ENCODE peak calls at places on chromosome 9, in ten cellular contexts. One of them, this sample, is unnamed.

GRCh38 chr9:98374385-98375051 is 119.1 kb upstream of the TBC1D2 start:
- DNase-seq in fibroblast of pulmonary artery: peak
- DNase-seq in Right ventricle myocardium superior: no peak
- DNase-seq in stimulated activated CD4-positive, alpha-beta T cell treated with anti-CD3 and anti-CD28 coated beads, Interleukin-4, amount 100 ng/mL, for 48 hours: no peak
- DNase-seq in NCI-H1417: no peak
- DNase-seq in left cardiac atrium: no peak
- DNase-seq in DMS 273 treated with DMSO at 0.1 percent for 48 hours: no peak
- DNase-seq in foreskin fibroblast: peak
- DNase-seq in left ventricle myocardium superior: no peak
- DNase-seq in mucosa of gallbladder: peak
- DNase-seq in this sample: no peak

GRCh38 chr9:95511952-95512750 is 4.6 kb downstream of the PTCH1 start:
- DNase-seq in fibroblast of pulmonary artery: peak
- DNase-seq in Right ventricle myocardium superior: no peak
- DNase-seq in stimulated activated CD4-positive, alpha-beta T cell treated with anti-CD3 and anti-CD28 coated beads, Interleukin-4, amount 100 ng/mL, for 48 hours: no peak
- DNase-seq in NCI-H1417: peak
- DNase-seq in left cardiac atrium: peak
- DNase-seq in DMS 273 treated with DMSO at 0.1 percent for 48 hours: no peak
- DNase-seq in foreskin fibroblast: peak
- DNase-seq in left ventricle myocardium superior: peak
- DNase-seq in mucosa of gallbladder: no peak
- DNase-seq in this sample: no peak

GRCh38 chr9:124797343-124798103 is 20.6 kb downstream of the OLFML2A start:
- DNase-seq in fibroblast of pulmonary artery: peak
- DNase-seq in Right ventricle myocardium superior: no peak
- DNase-seq in stimulated activated CD4-positive, alpha-beta T cell treated with anti-CD3 and anti-CD28 coated beads, Interleukin-4, amount 100 ng/mL, for 48 hours: no peak
- DNase-seq in NCI-H1417: no peak
- DNase-seq in left cardiac atrium: no peak
- DNase-seq in DMS 273 treated with DMSO at 0.1 percent for 48 hours: no peak
- DNase-seq in foreskin fibroblast: no peak
- DNase-seq in left ventricle myocardium superior: no peak
- DNase-seq in mucosa of gallbladder: no peak
- DNase-seq in this sample: no peak

GRCh38 chr9:92534199-92535159 is 1.3 kb downstream of the ECM2 start:
- DNase-seq in fibroblast of pulmonary artery: no peak
- DNase-seq in Right ventricle myocardium superior: no peak
- DNase-seq in stimulated activated CD4-positive, alpha-beta T cell treated with anti-CD3 and anti-CD28 coated beads, Interleukin-4, amount 100 ng/mL, for 48 hours: no peak
- DNase-seq in NCI-H1417: no peak
- DNase-seq in left cardiac atrium: no peak
- DNase-seq in DMS 273 treated with DMSO at 0.1 percent for 48 hours: no peak
- DNase-seq in foreskin fibroblast: no peak
- DNase-seq in left ventricle myocardium superior: no peak
- DNase-seq in mucosa of gallbladder: no peak
- DNase-seq in this sample: no peak

GRCh38 chr9:35618854-35619799 is 914 bp upstream of the CD72 start:
- DNase-seq in fibroblast of pulmonary artery: no peak
- DNase-seq in Right ventricle myocardium superior: no peak
- DNase-seq in stimulated activated CD4-positive, alpha-beta T cell treated with anti-CD3 and anti-CD28 coated beads, Interleukin-4, amount 100 ng/mL, for 48 hours: peak
- DNase-seq in NCI-H1417: no peak
- DNase-seq in left cardiac atrium: no peak
- DNase-seq in DMS 273 treated with DMSO at 0.1 percent for 48 hours: no peak
- DNase-seq in foreskin fibroblast: no peak
- DNase-seq in left ventricle myocardium superior: peak
- DNase-seq in mucosa of gallbladder: peak
- DNase-seq in this sample: no peak

GRCh38 chr9:114016629-114017423 is 61.3 kb downstream of the AMBP start:
- DNase-seq in fibroblast of pulmonary artery: no peak
- DNase-seq in Right ventricle myocardium superior: no peak
- DNase-seq in stimulated activated CD4-positive, alpha-beta T cell treated with anti-CD3 and anti-CD28 coated beads, Interleukin-4, amount 100 ng/mL, for 48 hours: no peak
- DNase-seq in NCI-H1417: no peak
- DNase-seq in left cardiac atrium: no peak
- DNase-seq in DMS 273 treated with DMSO at 0.1 percent for 48 hours: no peak
- DNase-seq in foreskin fibroblast: no peak
- DNase-seq in left ventricle myocardium superior: no peak
- DNase-seq in mucosa of gallbladder: peak
- DNase-seq in this sample: no peak

GRCh38 chr9:115952667-115953316 is 200.8 kb upstream of the PAPPA start:
- DNase-seq in fibroblast of pulmonary artery: peak
- DNase-seq in Right ventricle myocardium superior: no peak
- DNase-seq in stimulated activated CD4-positive, alpha-beta T cell treated with anti-CD3 and anti-CD28 coated beads, Interleukin-4, amount 100 ng/mL, for 48 hours: no peak
- DNase-seq in NCI-H1417: no peak
- DNase-seq in left cardiac atrium: no peak
- DNase-seq in DMS 273 treated with DMSO at 0.1 percent for 48 hours: no peak
- DNase-seq in foreskin fibroblast: peak
- DNase-seq in left ventricle myocardium superior: no peak
- DNase-seq in mucosa of gallbladder: no peak
- DNase-seq in this sample: no peak

GRCh38 chr9:127778280-127779135 is at the start of gene SH2D3C:
- DNase-seq in fibroblast of pulmonary artery: no peak
- DNase-seq in Right ventricle myocardium superior: peak
- DNase-seq in stimulated activated CD4-positive, alpha-beta T cell treated with anti-CD3 and anti-CD28 coated beads, Interleukin-4, amount 100 ng/mL, for 48 hours: no peak
- DNase-seq in NCI-H1417: no peak
- DNase-seq in left cardiac atrium: no peak
- DNase-seq in DMS 273 treated with DMSO at 0.1 percent for 48 hours: no peak
- DNase-seq in foreskin fibroblast: no peak
- DNase-seq in left ventricle myocardium superior: peak
- DNase-seq in mucosa of gallbladder: no peak
- DNase-seq in this sample: no peak

GRCh38 chr9:69919461-69920061 is 98.9 kb downstream of the CFAP95 start:
- DNase-seq in fibroblast of pulmonary artery: peak
- DNase-seq in Right ventricle myocardium superior: no peak
- DNase-seq in stimulated activated CD4-positive, alpha-beta T cell treated with anti-CD3 and anti-CD28 coated beads, Interleukin-4, amount 100 ng/mL, for 48 hours: no peak
- DNase-seq in NCI-H1417: peak
- DNase-seq in left cardiac atrium: no peak
- DNase-seq in DMS 273 treated with DMSO at 0.1 percent for 48 hours: peak
- DNase-seq in foreskin fibroblast: no peak
- DNase-seq in left ventricle myocardium superior: no peak
- DNase-seq in mucosa of gallbladder: no peak
- DNase-seq in this sample: peak

GRCh38 chr9:120886490-120886967 is 9.5 kb upstream of the PHF19 start:
- DNase-seq in fibroblast of pulmonary artery: no peak
- DNase-seq in Right ventricle myocardium superior: peak
- DNase-seq in stimulated activated CD4-positive, alpha-beta T cell treated with anti-CD3 and anti-CD28 coated beads, Interleukin-4, amount 100 ng/mL, for 48 hours: no peak
- DNase-seq in NCI-H1417: no peak
- DNase-seq in left cardiac atrium: no peak
- DNase-seq in DMS 273 treated with DMSO at 0.1 percent for 48 hours: no peak
- DNase-seq in foreskin fibroblast: peak
- DNase-seq in left ventricle myocardium superior: peak
- DNase-seq in mucosa of gallbladder: no peak
- DNase-seq in this sample: no peak

GRCh38 chr9:4530375-4530774 is 40.1 kb downstream of the SLC1A1 start:
- DNase-seq in fibroblast of pulmonary artery: peak
- DNase-seq in Right ventricle myocardium superior: no peak
- DNase-seq in stimulated activated CD4-positive, alpha-beta T cell treated with anti-CD3 and anti-CD28 coated beads, Interleukin-4, amount 100 ng/mL, for 48 hours: no peak
- DNase-seq in NCI-H1417: peak
- DNase-seq in left cardiac atrium: no peak
- DNase-seq in DMS 273 treated with DMSO at 0.1 percent for 48 hours: no peak
- DNase-seq in foreskin fibroblast: no peak
- DNase-seq in left ventricle myocardium superior: no peak
- DNase-seq in mucosa of gallbladder: no peak
- DNase-seq in this sample: no peak

GRCh38 chr9:112761912-112762651 is 11.5 kb downstream of the SNX30 start:
- DNase-seq in fibroblast of pulmonary artery: no peak
- DNase-seq in Right ventricle myocardium superior: no peak
- DNase-seq in stimulated activated CD4-positive, alpha-beta T cell treated with anti-CD3 and anti-CD28 coated beads, Interleukin-4, amount 100 ng/mL, for 48 hours: no peak
- DNase-seq in NCI-H1417: no peak
- DNase-seq in left cardiac atrium: no peak
- DNase-seq in DMS 273 treated with DMSO at 0.1 percent for 48 hours: no peak
- DNase-seq in foreskin fibroblast: peak
- DNase-seq in left ventricle myocardium superior: no peak
- DNase-seq in mucosa of gallbladder: no peak
- DNase-seq in this sample: no peak

GRCh38 chr9:27499481-27499880 is 24.6 kb upstream of the IFNK start:
- DNase-seq in fibroblast of pulmonary artery: peak
- DNase-seq in Right ventricle myocardium superior: no peak
- DNase-seq in stimulated activated CD4-positive, alpha-beta T cell treated with anti-CD3 and anti-CD28 coated beads, Interleukin-4, amount 100 ng/mL, for 48 hours: no peak
- DNase-seq in NCI-H1417: no peak
- DNase-seq in left cardiac atrium: no peak
- DNase-seq in DMS 273 treated with DMSO at 0.1 percent for 48 hours: no peak
- DNase-seq in foreskin fibroblast: no peak
- DNase-seq in left ventricle myocardium superior: no peak
- DNase-seq in mucosa of gallbladder: no peak
- DNase-seq in this sample: no peak

GRCh38 chr9:14207352-14207995 is 106.5 kb downstream of the NFIB start:
- DNase-seq in fibroblast of pulmonary artery: no peak
- DNase-seq in Right ventricle myocardium superior: no peak
- DNase-seq in stimulated activated CD4-positive, alpha-beta T cell treated with anti-CD3 and anti-CD28 coated beads, Interleukin-4, amount 100 ng/mL, for 48 hours: no peak
- DNase-seq in NCI-H1417: no peak
- DNase-seq in left cardiac atrium: no peak
- DNase-seq in DMS 273 treated with DMSO at 0.1 percent for 48 hours: no peak
- DNase-seq in foreskin fibroblast: no peak
- DNase-seq in left ventricle myocardium superior: peak
- DNase-seq in mucosa of gallbladder: no peak
- DNase-seq in this sample: no peak

GRCh38 chr9:81092057-81092456 is 597.3 kb downstream of the TLE1 start:
- DNase-seq in fibroblast of pulmonary artery: no peak
- DNase-seq in Right ventricle myocardium superior: no peak
- DNase-seq in stimulated activated CD4-positive, alpha-beta T cell treated with anti-CD3 and anti-CD28 coated beads, Interleukin-4, amount 100 ng/mL, for 48 hours: no peak
- DNase-seq in NCI-H1417: no peak
- DNase-seq in left cardiac atrium: no peak
- DNase-seq in DMS 273 treated with DMSO at 0.1 percent for 48 hours: no peak
- DNase-seq in foreskin fibroblast: no peak
- DNase-seq in left ventricle myocardium superior: no peak
- DNase-seq in mucosa of gallbladder: no peak
- DNase-seq in this sample: no peak

GRCh38 chr9:99693888-99694287 is 127.8 kb upstream of the NR4A3 start:
- DNase-seq in fibroblast of pulmonary artery: no peak
- DNase-seq in Right ventricle myocardium superior: no peak
- DNase-seq in stimulated activated CD4-positive, alpha-beta T cell treated with anti-CD3 and anti-CD28 coated beads, Interleukin-4, amount 100 ng/mL, for 48 hours: no peak
- DNase-seq in NCI-H1417: no peak
- DNase-seq in left cardiac atrium: no peak
- DNase-seq in DMS 273 treated with DMSO at 0.1 percent for 48 hours: no peak
- DNase-seq in foreskin fibroblast: no peak
- DNase-seq in left ventricle myocardium superior: no peak
- DNase-seq in mucosa of gallbladder: no peak
- DNase-seq in this sample: no peak

GRCh38 chr9:72533322-72533721 is 11.9 kb downstream of the TMC1 start:
- DNase-seq in fibroblast of pulmonary artery: no peak
- DNase-seq in Right ventricle myocardium superior: no peak
- DNase-seq in stimulated activated CD4-positive, alpha-beta T cell treated with anti-CD3 and anti-CD28 coated beads, Interleukin-4, amount 100 ng/mL, for 48 hours: no peak
- DNase-seq in NCI-H1417: peak
- DNase-seq in left cardiac atrium: no peak
- DNase-seq in DMS 273 treated with DMSO at 0.1 percent for 48 hours: no peak
- DNase-seq in foreskin fibroblast: no peak
- DNase-seq in left ventricle myocardium superior: no peak
- DNase-seq in mucosa of gallbladder: peak
- DNase-seq in this sample: no peak

GRCh38 chr9:130794923-130795495 is 40.0 kb upstream of the ABL1 start:
- DNase-seq in fibroblast of pulmonary artery: peak
- DNase-seq in Right ventricle myocardium superior: no peak
- DNase-seq in stimulated activated CD4-positive, alpha-beta T cell treated with anti-CD3 and anti-CD28 coated beads, Interleukin-4, amount 100 ng/mL, for 48 hours: no peak
- DNase-seq in NCI-H1417: no peak
- DNase-seq in left cardiac atrium: no peak
- DNase-seq in DMS 273 treated with DMSO at 0.1 percent for 48 hours: no peak
- DNase-seq in foreskin fibroblast: peak
- DNase-seq in left ventricle myocardium superior: no peak
- DNase-seq in mucosa of gallbladder: no peak
- DNase-seq in this sample: no peak

GRCh38 chr9:137269231-137269772 is 8.2 kb upstream of the TOR4A start:
- DNase-seq in fibroblast of pulmonary artery: no peak
- DNase-seq in Right ventricle myocardium superior: no peak
- DNase-seq in stimulated activated CD4-positive, alpha-beta T cell treated with anti-CD3 and anti-CD28 coated beads, Interleukin-4, amount 100 ng/mL, for 48 hours: no peak
- DNase-seq in NCI-H1417: no peak
- DNase-seq in left cardiac atrium: no peak
- DNase-seq in DMS 273 treated with DMSO at 0.1 percent for 48 hours: no peak
- DNase-seq in foreskin fibroblast: peak
- DNase-seq in left ventricle myocardium superior: peak
- DNase-seq in mucosa of gallbladder: peak
- DNase-seq in this sample: no peak

GRCh38 chr9:118362596-118362995 is 658.4 kb downstream of the TLR4 start:
- DNase-seq in fibroblast of pulmonary artery: no peak
- DNase-seq in Right ventricle myocardium superior: no peak
- DNase-seq in stimulated activated CD4-positive, alpha-beta T cell treated with anti-CD3 and anti-CD28 coated beads, Interleukin-4, amount 100 ng/mL, for 48 hours: no peak
- DNase-seq in NCI-H1417: no peak
- DNase-seq in left cardiac atrium: no peak
- DNase-seq in DMS 273 treated with DMSO at 0.1 percent for 48 hours: no peak
- DNase-seq in foreskin fibroblast: no peak
- DNase-seq in left ventricle myocardium superior: no peak
- DNase-seq in mucosa of gallbladder: no peak
- DNase-seq in this sample: no peak

GRCh38 chr9:114503009-114503408 is 2.3 kb downstream of the WHRN start:
- DNase-seq in fibroblast of pulmonary artery: no peak
- DNase-seq in Right ventricle myocardium superior: no peak
- DNase-seq in stimulated activated CD4-positive, alpha-beta T cell treated with anti-CD3 and anti-CD28 coated beads, Interleukin-4, amount 100 ng/mL, for 48 hours: no peak
- DNase-seq in NCI-H1417: peak
- DNase-seq in left cardiac atrium: no peak
- DNase-seq in DMS 273 treated with DMSO at 0.1 percent for 48 hours: no peak
- DNase-seq in foreskin fibroblast: no peak
- DNase-seq in left ventricle myocardium superior: no peak
- DNase-seq in mucosa of gallbladder: no peak
- DNase-seq in this sample: peak

GRCh38 chr9:128575469-128575868 is 23.1 kb downstream of the SPTAN1 start:
- DNase-seq in fibroblast of pulmonary artery: peak
- DNase-seq in Right ventricle myocardium superior: no peak
- DNase-seq in stimulated activated CD4-positive, alpha-beta T cell treated with anti-CD3 and anti-CD28 coated beads, Interleukin-4, amount 100 ng/mL, for 48 hours: no peak
- DNase-seq in NCI-H1417: no peak
- DNase-seq in left cardiac atrium: peak
- DNase-seq in DMS 273 treated with DMSO at 0.1 percent for 48 hours: no peak
- DNase-seq in foreskin fibroblast: no peak
- DNase-seq in left ventricle myocardium superior: no peak
- DNase-seq in mucosa of gallbladder: no peak
- DNase-seq in this sample: no peak

GRCh38 chr9:107674937-107675277 is 185.3 kb upstream of the KLF4 start:
- DNase-seq in fibroblast of pulmonary artery: no peak
- DNase-seq in Right ventricle myocardium superior: peak
- DNase-seq in stimulated activated CD4-positive, alpha-beta T cell treated with anti-CD3 and anti-CD28 coated beads, Interleukin-4, amount 100 ng/mL, for 48 hours: no peak
- DNase-seq in NCI-H1417: no peak
- DNase-seq in left cardiac atrium: no peak
- DNase-seq in DMS 273 treated with DMSO at 0.1 percent for 48 hours: no peak
- DNase-seq in foreskin fibroblast: peak
- DNase-seq in left ventricle myocardium superior: no peak
- DNase-seq in mucosa of gallbladder: no peak
- DNase-seq in this sample: no peak

GRCh38 chr9:98625728-98626127 is 83.0 kb downstream of the GABBR2 start:
- DNase-seq in fibroblast of pulmonary artery: no peak
- DNase-seq in Right ventricle myocardium superior: no peak
- DNase-seq in stimulated activated CD4-positive, alpha-beta T cell treated with anti-CD3 and anti-CD28 coated beads, Interleukin-4, amount 100 ng/mL, for 48 hours: no peak
- DNase-seq in NCI-H1417: no peak
- DNase-seq in left cardiac atrium: no peak
- DNase-seq in DMS 273 treated with DMSO at 0.1 percent for 48 hours: no peak
- DNase-seq in foreskin fibroblast: no peak
- DNase-seq in left ventricle myocardium superior: no peak
- DNase-seq in mucosa of gallbladder: no peak
- DNase-seq in this sample: no peak

GRCh38 chr9:107706706-107707105 is 217.1 kb upstream of the KLF4 start:
- DNase-seq in fibroblast of pulmonary artery: no peak
- DNase-seq in Right ventricle myocardium superior: no peak
- DNase-seq in stimulated activated CD4-positive, alpha-beta T cell treated with anti-CD3 and anti-CD28 coated beads, Interleukin-4, amount 100 ng/mL, for 48 hours: no peak
- DNase-seq in NCI-H1417: no peak
- DNase-seq in left cardiac atrium: no peak
- DNase-seq in DMS 273 treated with DMSO at 0.1 percent for 48 hours: no peak
- DNase-seq in foreskin fibroblast: no peak
- DNase-seq in left ventricle myocardium superior: no peak
- DNase-seq in mucosa of gallbladder: no peak
- DNase-seq in this sample: no peak

GRCh38 chr9:3136999-3137675 is 293.2 kb upstream of the PUM3 start:
- DNase-seq in fibroblast of pulmonary artery: peak
- DNase-seq in Right ventricle myocardium superior: no peak
- DNase-seq in stimulated activated CD4-positive, alpha-beta T cell treated with anti-CD3 and anti-CD28 coated beads, Interleukin-4, amount 100 ng/mL, for 48 hours: no peak
- DNase-seq in NCI-H1417: peak
- DNase-seq in left cardiac atrium: no peak
- DNase-seq in DMS 273 treated with DMSO at 0.1 percent for 48 hours: peak
- DNase-seq in foreskin fibroblast: no peak
- DNase-seq in left ventricle myocardium superior: no peak
- DNase-seq in mucosa of gallbladder: no peak
- DNase-seq in this sample: no peak

GRCh38 chr9:105257767-105258166 is 13.3 kb downstream of the SLC44A1 start:
- DNase-seq in fibroblast of pulmonary artery: no peak
- DNase-seq in Right ventricle myocardium superior: no peak
- DNase-seq in stimulated activated CD4-positive, alpha-beta T cell treated with anti-CD3 and anti-CD28 coated beads, Interleukin-4, amount 100 ng/mL, for 48 hours: no peak
- DNase-seq in NCI-H1417: peak
- DNase-seq in left cardiac atrium: no peak
- DNase-seq in DMS 273 treated with DMSO at 0.1 percent for 48 hours: no peak
- DNase-seq in foreskin fibroblast: no peak
- DNase-seq in left ventricle myocardium superior: no peak
- DNase-seq in mucosa of gallbladder: no peak
- DNase-seq in this sample: no peak

GRCh38 chr9:3835393-3835792 is 309.6 kb upstream of the RFX3 start:
- DNase-seq in fibroblast of pulmonary artery: no peak
- DNase-seq in Right ventricle myocardium superior: no peak
- DNase-seq in stimulated activated CD4-positive, alpha-beta T cell treated with anti-CD3 and anti-CD28 coated beads, Interleukin-4, amount 100 ng/mL, for 48 hours: no peak
- DNase-seq in NCI-H1417: no peak
- DNase-seq in left cardiac atrium: no peak
- DNase-seq in DMS 273 treated with DMSO at 0.1 percent for 48 hours: no peak
- DNase-seq in foreskin fibroblast: no peak
- DNase-seq in left ventricle myocardium superior: no peak
- DNase-seq in mucosa of gallbladder: no peak
- DNase-seq in this sample: no peak